ENCODE peak calls at places on chromosome X, in five cellular contexts. L is HCT116, R is psoas muscle, M is Peyer's patch, X is testis. U is an unnamed sample. For H3K4me1, the result is how much of the 10 kb centered on the place peaks cover.

GRCh38 chrX:20263474-20263873 is 3.2 kb downstream of the RPS6KA3 start:
- DNase-seq in X (no peak), M (no peak), L (no peak), R (no peak), U (no peak)

GRCh38 chrX:12973561-12974216 is 1.2 kb upstream of the TMSB4X start:
- DNase-seq in X (no peak), M (peak), R (no peak), L (no peak), U (no peak)

GRCh38 chrX:42725196-42725595 is 52.8 kb downstream of the PPP1R2C start:
- DNase-seq in R (no peak), L (no peak), X (no peak), M (no peak), U (no peak)

GRCh38 chrX:68018248-68019203 is 414.8 kb downstream of the OPHN1 start:
- DNase-seq in L (peak), R (no peak), M (no peak), X (peak), U (peak)

GRCh38 chrX:130810561-130810960 is 92.4 kb downstream of the ENOX2 start:
- DNase-seq in M (no peak), R (no peak), L (no peak), X (no peak), U (no peak)

GRCh38 chrX:15744181-15744867 is 6.3 kb downstream of the CA5B start:
- DNase-seq in L (no peak), R (no peak), M (no peak), X (peak), U (no peak)

GRCh38 chrX:38375888-38376287 is 23.5 kb downstream of the OTC start:
- DNase-seq in L (peak), M (no peak), R (no peak), X (no peak), U (no peak)

GRCh38 chrX:53048169-53049126 is at the start of gene GPR173:
- DNase-seq in L (no peak), M (no peak), X (peak), R (no peak), U (no peak)

GRCh38 chrX:3669841-3670240 is 43.6 kb downstream of the PRKX start:
- DNase-seq in R (no peak), M (no peak), L (no peak), X (no peak), U (no peak)

GRCh38 chrX:119512145-119512800 is 44.0 kb downstream of the SLC25A5 start:
- DNase-seq in M (peak), L (peak), R (peak), X (peak), U (no peak)

GRCh38 chrX:16394290-16394689 is 227.0 kb downstream of the MAGEB17 start:
- DNase-seq in L (no peak), R (no peak), M (no peak), X (no peak), U (no peak)

GRCh38 chrX:38879631-38880220 is 78.5 kb downstream of the MID1IP1 start:
- DNase-seq in X (no peak), L (no peak), M (peak), R (peak), U (no peak)

GRCh38 chrX:39734174-39734776 is 363.5 kb downstream of the BCOR start:
- DNase-seq in X (no peak), R (no peak), M (no peak), L (no peak), U (no peak)

GRCh38 chrX:125374169-125374568 is 54.5 kb downstream of the TEX13C start:
- DNase-seq in X (no peak), L (no peak), R (no peak), M (no peak), U (no peak)

GRCh38 chrX:134990475-134991473 is at the start of gene SMIM10:
- DNase-seq in X (peak), M (peak), L (no peak), R (peak), U (no peak)

GRCh38 chrX:110026099-110026844 is 23.4 kb downstream of the TMEM164 start:
- DNase-seq in X (no peak), M (peak), R (no peak), L (no peak), U (no peak)

GRCh38 chrX:7059214-7059838 is 88.2 kb upstream of the STS start:
- DNase-seq in R (no peak), X (no peak), M (no peak), L (no peak), U (no peak)

GRCh38 chrX:137575596-137576255 is 9.8 kb downstream of the ZIC3 start:
- DNase-seq in X (no peak), L (no peak), M (no peak), R (no peak), U (no peak)

GRCh38 chrX:87805829-87806490 is 288.4 kb downstream of the KLHL4 start:
- DNase-seq in L (no peak), M (no peak), X (peak), R (no peak), U (no peak)

GRCh38 chrX:5780821-5781220 is 447.8 kb downstream of the NLGN4X start:
- DNase-seq in M (no peak), R (no peak), X (no peak), L (no peak), U (no peak)

GRCh38 chrX:44042731-44043130 is 69.5 kb upstream of the NDP start:
- DNase-seq in L (no peak), X (peak), M (no peak), R (no peak), U (no peak)

GRCh38 chrX:118872102-118872566 is 48.5 kb downstream of the ZCCHC12 start:
- DNase-seq in R (no peak), X (peak), M (no peak), L (no peak), U (no peak)

GRCh38 chrX:130516123-130516522 is 114.3 kb downstream of the RBMX2 start:
- DNase-seq in M (no peak), L (no peak), R (no peak), X (no peak), U (no peak)

GRCh38 chrX:153958605-153959004 is 13.0 kb downstream of the HCFC1 start:
- DNase-seq in R (peak), M (no peak), X (no peak), L (no peak), U (no peak)

GRCh38 chrX:1455948-1456280 is 3.2 kb upstream of the ASMTL start:
- DNase-seq in R (no peak), M (peak), L (no peak), X (no peak), U (no peak)

GRCh38 chrX:153565996-153566580 is 32.9 kb downstream of the CCNQ start:
- DNase-seq in R (no peak), M (no peak), X (no peak), L (no peak), U (no peak)

GRCh38 chrX:554271-554670 is 76.3 kb upstream of the SHOX start:
- DNase-seq in M (no peak), L (no peak), R (no peak), X (no peak), U (no peak)

GRCh38 chrX:72569786-72570185 is 2.9 kb downstream of the HDAC8 start:
- DNase-seq in X (no peak), R (no peak), L (no peak), M (no peak), U (no peak)

GRCh38 chrX:9539611-9540387 is 74.9 kb downstream of the TBL1X start:
- DNase-seq in M (peak), X (no peak), R (no peak), L (no peak), U (no peak)

GRCh38 chrX:149259241-149259640 is 245.9 kb downstream of the IDS start:
- DNase-seq in X (no peak), M (no peak), R (no peak), L (no peak), U (no peak)

GRCh38 chrX:48466696-48467095 is 3.4 kb downstream of the SLC38A5 start:
- DNase-seq in L (no peak), X (no peak), R (no peak), M (no peak), U (no peak)

GRCh38 chrX:96181571-96181970 is 503.1 kb upstream of the DIAPH2 start:
- DNase-seq in M (no peak), L (no peak), X (no peak), R (no peak), U (no peak)

DNA sequence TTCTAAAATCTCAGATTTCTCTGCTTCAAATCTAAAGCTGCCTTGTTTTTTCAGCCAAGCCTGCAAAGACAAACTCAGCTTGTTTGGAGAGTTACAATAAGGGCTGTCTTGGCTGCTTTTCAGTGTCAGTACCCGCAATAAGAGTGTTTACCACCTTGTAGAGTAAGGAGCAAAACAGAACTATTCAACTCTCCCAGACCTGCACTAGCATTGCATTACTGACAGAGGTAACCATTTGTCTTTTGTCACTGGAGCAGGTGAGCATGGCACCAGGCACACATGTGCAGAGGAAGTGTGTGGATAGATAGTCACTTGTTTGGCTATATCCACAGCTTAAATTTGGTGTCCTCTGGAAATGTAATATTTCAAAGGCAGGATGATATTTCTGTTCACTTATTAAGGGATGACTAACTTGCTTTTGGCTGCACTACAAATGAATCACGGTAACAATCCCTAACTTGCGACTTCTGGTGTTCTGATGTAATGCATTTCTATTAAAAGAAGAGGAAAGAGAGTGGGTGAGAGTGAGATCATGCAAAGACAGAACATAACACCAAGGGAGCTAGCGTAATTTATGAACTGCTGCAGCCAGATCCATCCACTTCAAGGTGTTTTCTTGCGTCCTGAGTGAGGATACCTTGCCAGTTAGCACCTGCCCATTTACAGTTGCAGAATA is 38.6 kb downstream of the PTCHD1 start:
- DNase-seq in R (no peak), M (no peak), L (no peak), X (no peak), U (no peak)
- H3K27ac ChIP-seq in R (no peak), M (no peak), L (no peak), X (no peak), U (no peak)

GRCh38 chrX:136192839-136193414 is 45.6 kb downstream of the FHL1 start:
- DNase-seq in R (no peak), X (no peak), L (no peak), M (no peak), U (no peak)

GRCh38 chrX:136192135-136192534 is 44.8 kb downstream of the FHL1 start:
- DNase-seq in X (no peak), M (no peak), L (no peak), R (no peak), U (no peak)

GRCh38 chrX:136189222-136189621 is 41.9 kb downstream of the FHL1 start:
- DNase-seq in L (no peak), X (no peak), M (no peak), R (peak), U (no peak)

GRCh38 chrX:136191171-136191570 is 43.8 kb downstream of the FHL1 start:
- DNase-seq in L (no peak), R (peak), X (no peak), M (no peak), U (no peak)

GRCh38 chrX:136190038-136190437 is 42.7 kb downstream of the FHL1 start:
- DNase-seq in X (no peak), R (no peak), L (no peak), M (no peak), U (no peak)
- H3K4me1 ChIP-seq in X (under half), R (under half), L (under half), M (under half), U (under half)

GRCh38 chrX:115297189-115297588 is 7.7 kb downstream of the LUZP4 start:
- DNase-seq in R (no peak), M (no peak), X (no peak), L (no peak), U (no peak)
- H3K4me3 ChIP-seq in R (no peak), M (no peak), X (no peak), L (no peak), U (no peak)

GRCh38 chrX:103608305-103608963 is 671 bp downstream of the TCEAL3 start:
- DNase-seq in X (peak), L (no peak), M (no peak), R (peak), U (no peak)

GRCh38 chrX:103610282-103610681 is 2.5 kb downstream of the TCEAL3 start:
- DNase-seq in X (no peak), L (no peak), M (no peak), R (no peak), U (no peak)

GRCh38 chrX:103613362-103613761 is 5.6 kb downstream of the TCEAL3 start:
- DNase-seq in X (no peak), R (no peak), M (no peak), L (no peak), U (no peak)

DNA sequence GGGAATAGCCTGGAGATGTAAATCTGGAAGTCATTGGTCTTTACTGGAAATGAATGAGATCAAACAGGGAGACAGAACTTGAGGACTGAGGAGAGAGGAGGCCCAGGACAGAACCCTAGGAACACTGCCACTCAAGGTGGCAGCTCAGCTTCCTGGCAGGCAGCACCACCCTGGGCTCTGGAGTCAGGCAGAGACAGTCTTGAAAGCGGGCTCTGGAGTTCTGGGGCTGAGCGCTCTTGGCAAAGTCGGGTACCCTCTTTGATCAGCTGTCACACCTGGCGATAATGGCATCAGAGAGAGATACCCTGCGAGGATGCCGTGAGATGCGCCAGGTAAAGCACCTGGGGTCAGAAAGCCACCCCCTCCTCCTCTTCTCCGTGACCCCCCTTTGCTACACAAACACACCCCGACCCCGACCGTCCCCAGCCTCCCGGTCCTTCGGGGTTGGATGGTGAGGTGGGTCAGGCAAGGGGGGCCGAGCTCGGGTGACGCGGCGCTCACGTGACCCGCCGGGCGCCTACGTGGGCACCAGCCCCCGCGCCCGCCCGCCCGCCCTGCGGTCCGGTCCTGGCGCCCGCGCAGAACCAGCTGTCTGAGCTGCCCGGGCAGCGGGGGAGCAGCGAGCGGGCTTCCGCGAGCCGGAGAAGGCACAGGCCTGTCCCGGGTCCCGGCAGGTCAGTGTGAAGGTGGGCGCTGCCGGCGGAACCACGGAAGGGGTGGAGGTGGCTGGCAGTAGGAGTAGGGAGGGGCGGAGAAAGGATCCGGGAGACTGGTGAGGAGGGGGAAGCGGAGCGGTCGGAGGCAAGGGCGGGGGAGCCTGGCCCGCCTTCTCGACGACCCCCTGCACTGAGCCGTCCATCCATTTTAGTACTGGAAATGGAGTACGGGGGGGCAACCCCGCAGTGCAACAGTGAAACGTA is at the start of gene TCEAL3:
- DNase-seq in R (peak), M (peak), L (no peak), X (peak), U (no peak)
- H3K27ac ChIP-seq in R (peak), M (peak), L (no peak), X (peak), U (no peak)

DNA sequence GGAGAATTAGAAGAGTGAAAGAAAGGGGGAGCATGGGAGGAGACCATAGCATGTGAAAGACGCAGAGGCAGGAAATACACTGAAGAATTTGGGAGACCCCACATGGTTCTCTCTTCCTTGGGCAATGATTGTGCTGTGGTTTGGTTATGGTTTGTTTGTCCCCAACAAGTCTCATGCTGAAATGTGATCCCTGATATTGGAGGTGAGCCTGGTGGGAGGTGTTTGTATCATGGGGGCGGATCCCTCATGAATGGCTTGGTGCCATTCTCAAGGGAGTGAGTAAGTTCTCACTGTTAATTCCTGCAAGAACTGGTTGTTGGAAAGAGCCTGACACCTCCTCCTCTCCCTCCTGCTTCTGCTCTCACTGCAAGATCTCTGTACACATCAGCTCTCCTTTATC is 78.6 kb upstream of the RAI2 start:
- DNase-seq in L (no peak), R (no peak), X (peak), M (no peak), U (no peak)
- H3K4me1 ChIP-seq in L (under half), R (under half), X (under half), M (under half), U (under half)

GRCh38 chrX:70480660-70481018 is 36.0 kb downstream of the DLG3 start:
- DNase-seq in X (peak), R (no peak), L (no peak), M (no peak), U (no peak)

GRCh38 chrX:70479970-70480659 is 35.5 kb downstream of the DLG3 start:
- DNase-seq in M (peak), L (no peak), X (peak), R (no peak), U (no peak)

GRCh38 chrX:70477734-70478075 is 33.1 kb downstream of the DLG3 start:
- DNase-seq in L (no peak), M (no peak), R (no peak), X (no peak), U (no peak)

GRCh38 chrX:70478521-70478920 is 33.9 kb downstream of the DLG3 start:
- DNase-seq in L (no peak), M (no peak), R (no peak), X (no peak), U (no peak)

GRCh38 chrX:70479197-70479969 is 34.7 kb downstream of the DLG3 start:
- DNase-seq in X (no peak), L (no peak), M (no peak), R (no peak), U (no peak)
- H3K4me3 ChIP-seq in X (no peak), L (no peak), M (peak), R (no peak), U (no peak)

GRCh38 chrX:10576777-10577444 is 43.5 kb downstream of the MID1 start:
- DNase-seq in L (no peak), X (no peak), R (no peak), M (no peak), U (no peak)

GRCh38 chrX:10577863-10578262 is 42.5 kb downstream of the MID1 start:
- DNase-seq in R (no peak), M (no peak), X (no peak), L (no peak), U (no peak)

GRCh38 chrX:10579753-10580060 is 40.7 kb downstream of the MID1 start:
- DNase-seq in L (peak), R (no peak), X (no peak), M (no peak), U (no peak)

GRCh38 chrX:10582215-10582733 is 38.1 kb downstream of the MID1 start:
- DNase-seq in X (no peak), L (peak), M (no peak), R (no peak), U (no peak)

DNA sequence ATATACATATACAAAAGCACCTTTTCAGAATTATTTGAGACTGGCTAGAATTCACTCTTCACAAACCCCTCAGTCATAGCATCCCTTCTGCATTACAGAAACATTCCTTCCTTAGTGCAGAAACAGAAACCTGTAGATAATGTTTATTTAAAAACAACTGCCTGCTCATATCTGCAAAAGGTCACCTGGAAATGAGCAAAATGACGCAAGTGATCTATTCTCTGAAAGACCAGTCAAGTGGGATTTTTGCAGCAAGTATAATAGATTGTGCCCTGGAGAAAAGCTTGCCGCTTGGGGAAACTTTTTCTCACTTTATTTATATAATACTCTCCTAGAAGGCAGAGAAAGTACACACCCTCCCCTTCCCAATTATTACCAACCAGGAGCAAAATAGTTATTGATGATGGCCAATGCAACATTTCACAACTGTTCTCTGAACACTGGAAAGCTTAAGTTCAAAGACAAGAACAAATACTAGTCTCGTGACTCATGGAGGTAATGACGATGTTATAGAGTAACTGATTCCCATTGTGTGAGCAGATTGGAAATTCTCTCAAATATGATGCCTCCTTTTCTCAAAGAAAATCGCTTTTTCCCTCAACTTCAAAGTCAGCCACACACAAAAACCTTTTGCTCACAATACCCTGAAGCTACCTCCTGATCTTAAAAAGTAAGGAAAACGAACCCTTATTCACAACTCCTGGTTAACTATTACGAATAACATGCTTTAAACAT is 41.2 kb downstream of the MID1 start:
- DNase-seq in X (no peak), L (peak), M (no peak), R (no peak), U (no peak)
- H3K27ac ChIP-seq in X (no peak), L (peak), M (no peak), R (no peak), U (no peak)